ENCODE peak calls at places on chromosomes 5 and 9, in eight cellular contexts. U, M, T, K, A, O, Z and D are unnamed samples. For H3K9me3, the result is how much of the 10 kb centered on the place peaks cover.

GRCh38 chr5:92749943-92750342 is 831.1 kb downstream of the NR2F1-AS1 start:
- DNase-seq in U (peak), M (no peak), T (peak), K (no peak), A (peak), O (no peak), Z (no peak), D (no peak)

GRCh38 chr5:135087950-135088349 is 53.9 kb upstream of the PITX1 start:
- DNase-seq in U (no peak), M (no peak), T (no peak), K (no peak), A (no peak), O (no peak), Z (no peak), D (no peak)

GRCh38 chr5:158832736-158833135 is 267.0 kb downstream of the EBF1 start:
- DNase-seq in U (no peak), M (no peak), T (no peak), K (no peak), A (peak), O (no peak), Z (no peak), D (no peak)

GRCh38 chr5:122130152-122130551 is 806 bp downstream of the ZNF474 start:
- DNase-seq in U (no peak), M (no peak), T (no peak), K (no peak), A (no peak), O (no peak), Z (no peak), D (no peak)

GRCh38 chr5:91291628-91292569 is 91.2 kb downstream of the ARRDC3 start:
- DNase-seq in U (no peak), M (no peak), T (no peak), K (no peak), A (no peak), O (no peak), Z (no peak), D (no peak)

GRCh38 chr9:706606-707451 is 134.7 kb upstream of the DMRT1 start:
- DNase-seq in U (peak), M (peak), T (peak), K (peak), A (peak), O (peak), Z (peak), D (peak)

GRCh38 chr5:100313657-100314056 is 221.5 kb upstream of the FAM174A start:
- DNase-seq in U (no peak), M (no peak), T (no peak), K (no peak), A (no peak), O (no peak), Z (no peak), D (no peak)

GRCh38 chr5:30930736-30931135 is 262.8 kb upstream of the CDH6 start:
- DNase-seq in U (no peak), M (no peak), T (no peak), K (no peak), A (no peak), O (no peak), Z (no peak), D (no peak)

GRCh38 chr5:171121638-171122037 is 187.4 kb upstream of the TLX3 start:
- DNase-seq in U (no peak), M (no peak), T (no peak), K (no peak), A (no peak), O (no peak), Z (no peak), D (no peak)

GRCh38 chr5:38467353-38468040 is 88.9 kb downstream of the LIFR start:
- DNase-seq in U (no peak), M (peak), T (peak), K (peak), A (peak), O (peak), Z (peak), D (no peak)

GRCh38 chr5:93579561-93580386 is 1.2 kb downstream of the NR2F1-AS1 start:
- DNase-seq in U (peak), M (no peak), T (peak), K (no peak), A (peak), O (peak), Z (no peak), D (no peak)

GRCh38 chr5:378301-378891 is 56.9 kb downstream of the AHRR start:
- DNase-seq in U (peak), M (no peak), T (no peak), K (peak), A (peak), O (no peak), Z (no peak), D (no peak)

GRCh38 chr9:93968451-93969327 is 13.5 kb upstream of the BARX1 start:
- DNase-seq in U (peak), M (no peak), T (peak), K (no peak), A (peak), O (no peak), Z (no peak), D (no peak)
- H3K27ac ChIP-seq in U (no peak), M (no peak), T (no peak), K (no peak), A (no peak), O (no peak), Z (no peak), D (no peak)

GRCh38 chr5:128081111-128081865 is 2.3 kb upstream of the SLC12A2 start:
- DNase-seq in U (no peak), M (no peak), T (peak), K (no peak), A (peak), O (no peak), Z (no peak), D (no peak)
- TF ChIP-seq CTCF in U (peak), M (peak), T (peak), K (no peak), A (peak), O (no peak), Z (peak), D (no peak)

GRCh38 chr5:35094966-35095365 is 47.2 kb upstream of the AGXT2 start:
- DNase-seq in U (no peak), M (no peak), T (no peak), K (no peak), A (no peak), O (no peak), Z (no peak), D (no peak)
- H3K9me3 ChIP-seq in U (under half), M (under half), T (under half), K (under half), A (under half), O (under half), Z (under half), D (under half)

DNA sequence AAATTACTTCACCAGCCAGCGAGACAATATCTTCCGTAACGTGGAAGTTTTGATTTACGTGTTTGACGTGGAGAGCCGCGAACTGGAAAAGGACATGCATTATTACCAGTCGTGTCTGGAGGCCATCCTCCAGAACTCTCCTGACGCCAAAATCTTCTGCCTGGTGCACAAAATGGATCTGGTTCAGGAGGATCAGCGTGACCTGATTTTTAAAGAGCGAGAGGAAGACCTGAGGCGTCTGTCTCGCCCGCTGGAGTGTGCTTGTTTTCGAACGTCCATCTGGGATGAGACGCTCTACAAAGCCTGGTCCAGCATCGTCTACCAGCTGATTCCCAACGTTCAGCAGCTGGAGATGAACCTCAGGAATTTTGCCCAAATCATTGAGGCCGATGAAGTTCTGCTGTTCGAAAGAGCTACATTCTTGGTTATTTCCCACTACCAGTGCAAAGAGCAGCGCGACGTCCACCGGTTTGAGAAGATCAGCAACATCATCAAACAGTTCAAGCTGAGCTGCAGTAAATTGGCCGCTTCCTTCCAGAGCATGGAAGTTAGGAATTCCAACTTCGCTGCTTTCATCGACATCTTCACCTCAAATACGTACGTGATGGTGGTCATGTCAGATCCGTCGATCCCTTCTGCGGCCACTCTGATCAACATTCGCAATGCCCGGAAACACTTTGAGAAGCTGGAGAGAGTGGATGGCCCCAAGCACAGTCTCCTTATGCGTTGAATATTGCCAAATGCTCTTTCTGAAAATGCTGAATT is 827 bp downstream of the RRAGA start:
- DNase-seq in U (peak), M (peak), T (peak), K (no peak), A (peak), O (peak), Z (no peak), D (no peak)
- H3K27ac ChIP-seq in U (no peak), M (peak), T (peak), K (peak), A (peak), O (peak), Z (peak), D (peak)

DNA sequence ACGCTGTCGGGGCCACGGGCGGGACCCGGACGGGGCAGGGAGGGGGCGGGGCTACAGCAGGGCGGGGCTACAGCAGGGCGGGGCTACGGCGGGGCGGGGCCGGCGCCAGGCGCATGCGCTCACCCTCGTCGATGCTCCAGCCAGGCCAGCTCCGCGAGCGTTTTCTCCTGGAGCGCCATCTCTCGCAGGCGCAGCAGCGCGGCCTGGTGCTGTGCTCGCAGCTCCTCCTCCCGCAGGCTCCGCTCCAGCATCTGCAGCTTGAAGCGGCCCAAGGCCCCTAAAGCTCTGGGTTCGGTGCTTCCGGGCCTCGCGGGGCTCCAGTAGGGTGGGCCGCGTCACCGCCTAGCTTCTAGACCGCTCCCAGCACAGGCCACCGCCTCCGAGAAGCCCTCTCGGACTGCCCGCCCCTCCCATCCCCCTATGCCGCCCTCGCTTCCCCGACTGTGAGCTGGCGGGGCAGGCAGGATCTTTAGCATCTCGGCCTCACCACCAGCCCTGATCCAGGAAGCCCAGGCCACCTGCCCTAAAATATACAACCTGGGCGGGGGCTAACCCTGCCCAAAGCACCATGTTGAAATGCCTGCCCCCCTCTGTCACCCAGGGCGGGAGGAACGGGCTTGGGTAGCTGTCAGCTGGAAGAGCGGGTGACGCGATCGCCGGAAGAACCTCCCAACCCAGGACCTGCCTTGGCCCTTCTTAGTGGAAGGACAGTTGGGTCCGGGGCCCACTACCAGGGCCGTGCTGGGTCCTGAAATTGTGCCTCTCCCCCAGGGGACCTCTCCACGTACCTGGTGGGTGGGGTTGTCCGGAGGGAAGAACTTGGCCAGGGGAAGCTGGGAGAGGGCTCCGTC is 21.9 kb upstream of the QSOX2 start:
- DNase-seq in U (peak), M (peak), T (peak), K (peak), A (peak), O (peak), Z (peak), D (peak)
- TF ChIP-seq CTCF in U (no peak), M (no peak), T (peak), K (peak), A (peak), O (no peak), Z (no peak), D (peak)

GRCh38 chr9:135132008-135132407 is 44.5 kb downstream of the OLFM1 start:
- DNase-seq in U (no peak), M (no peak), T (no peak), K (no peak), A (no peak), O (no peak), Z (no peak), D (no peak)
- H3K9me3 ChIP-seq in U (under half), M (under half), T (under half), K (under half), A (under half), O (under half), Z (under half), D (under half)

GRCh38 chr5:102718819-102719218 is 36.3 kb upstream of the PAM start:
- DNase-seq in U (no peak), M (no peak), T (no peak), K (no peak), A (peak), O (no peak), Z (no peak), D (no peak)

GRCh38 chr5:102720954-102721353 is 34.2 kb upstream of the PAM start:
- DNase-seq in U (no peak), M (no peak), T (peak), K (no peak), A (no peak), O (no peak), Z (no peak), D (no peak)

GRCh38 chr5:102719886-102720285 is 35.2 kb upstream of the PAM start:
- DNase-seq in U (no peak), M (no peak), T (no peak), K (no peak), A (no peak), O (no peak), Z (no peak), D (no peak)

GRCh38 chr5:102722930-102723329 is 32.2 kb upstream of the PAM start:
- DNase-seq in U (no peak), M (no peak), T (no peak), K (no peak), A (peak), O (no peak), Z (no peak), D (no peak)
- H3K27ac ChIP-seq in U (no peak), M (no peak), T (no peak), K (no peak), A (no peak), O (no peak), Z (no peak), D (no peak)

GRCh38 chr5:52920929-52921328 is 68.2 kb upstream of the ITGA2 start:
- DNase-seq in U (no peak), M (no peak), T (peak), K (no peak), A (peak), O (no peak), Z (no peak), D (no peak)
- TF ChIP-seq CTCF in U (no peak), M (no peak), T (peak), K (no peak), A (peak), O (no peak), Z (no peak), D (no peak)

GRCh38 chr9:96766199-96766598 is 11.7 kb downstream of the ZNF510 start:
- DNase-seq in U (no peak), M (no peak), T (no peak), K (no peak), A (no peak), O (no peak), Z (no peak), D (no peak)

GRCh38 chr9:96758845-96759673 is 18.8 kb downstream of the ZNF510 start:
- DNase-seq in U (no peak), M (no peak), T (peak), K (no peak), A (no peak), O (no peak), Z (no peak), D (no peak)

DNA sequence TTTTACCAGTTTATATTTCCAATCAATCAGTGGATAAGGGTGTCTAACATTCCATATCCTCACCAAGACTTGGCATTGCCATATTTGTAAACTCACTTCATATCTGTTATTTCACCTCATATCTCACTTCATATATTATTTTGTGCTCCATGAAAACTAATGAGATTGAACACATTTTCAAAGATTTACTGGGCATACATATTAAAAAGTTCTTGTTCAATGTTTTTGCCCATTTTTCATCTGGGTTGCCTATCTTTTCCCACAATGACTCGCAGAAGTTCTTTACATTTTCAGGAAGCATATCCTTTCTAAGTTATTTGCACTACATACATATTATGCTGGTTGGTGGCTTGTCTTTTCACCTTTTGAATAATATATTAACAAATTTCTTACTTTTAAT is 15.3 kb downstream of the ZNF510 start:
- DNase-seq in U (no peak), M (no peak), T (no peak), K (no peak), A (no peak), O (no peak), Z (no peak), D (no peak)
- H3K9me3 ChIP-seq in U (half or more), M (under half), T (under half), K (half or more), A (half or more), O (under half), Z (under half), D (half or more)